ENCODE peak calls at places on chromosomes 13 and 19, in five cellular contexts. X, T, O, Q and R are unnamed samples.

GRCh38 chr19:45162464-45163143 is 1.8 kb upstream of the NKPD1 start:
- DNase-seq in Q (no peak), O (no peak), T (no peak), X (no peak), R (no peak)

GRCh38 chr19:31427857-31428256 is 78.6 kb upstream of the TSHZ3 start:
- DNase-seq in X (no peak), T (no peak), Q (no peak), O (no peak), R (peak; percentile 25)

GRCh38 chr13:48353590-48353989 is 50.0 kb downstream of the RB1 start:
- DNase-seq in X (no peak), T (no peak), O (no peak), Q (no peak), R (no peak)

GRCh38 chr19:16886305-16886880 is 2.4 kb upstream of the F2RL3 start:
- DNase-seq in X (no peak), Q (no peak), O (peak; percentile 78), T (no peak), R (peak; percentile 93)

GRCh38 chr19:53102701-53103140 is 501 bp downstream of the ZNF160 start:
- DNase-seq in O (peak; percentile 58), T (peak; percentile 8), X (peak; percentile 3), Q (no peak), R (peak; percentile 44)

GRCh38 chr19:7705387-7706187 is 3.7 kb upstream of the FCER2 start:
- DNase-seq in Q (no peak), T (peak; percentile 61), X (peak; percentile 64), O (no peak), R (no peak)

GRCh38 chr19:50026550-50026906 is 723 bp downstream of the ZNF473 start:
- DNase-seq in X (no peak), T (no peak), O (no peak), Q (no peak), R (no peak)

GRCh38 chr19:4415352-4415751 is 12.9 kb downstream of the CHAF1A start:
- DNase-seq in T (no peak), X (no peak), O (no peak), Q (no peak), R (peak; percentile 42)

GRCh38 chr13:40578055-40578454 is 88.4 kb downstream of the FOXO1 start:
- DNase-seq in Q (no peak), T (no peak), X (no peak), O (no peak), R (no peak)

GRCh38 chr19:18736415-18737336 is 53.2 kb downstream of the CRTC1 start:
- DNase-seq in X (no peak), O (no peak), Q (no peak), T (no peak), R (no peak)

GRCh38 chr19:6723108-6723618 is 2.7 kb upstream of the C3 start:
- DNase-seq in T (no peak), X (no peak), Q (no peak), O (peak; percentile 16), R (peak; percentile 46)

GRCh38 chr19:39257227-39257626 is 8.6 kb upstream of the IFNL4 start:
- DNase-seq in Q (no peak), T (no peak), O (no peak), X (no peak), R (no peak)

GRCh38 chr13:65585346-65585745 is 1644.8 kb downstream of the PCDH9 start:
- DNase-seq in T (no peak), O (no peak), X (no peak), Q (no peak), R (no peak)

GRCh38 chr19:45781282-45782161 is 768 bp downstream of the DMPK start:
- DNase-seq in T (no peak), X (no peak), Q (peak; percentile 77), O (peak; percentile 54), R (no peak)

GRCh38 chr13:40985596-40986327 is 33.4 kb downstream of the ELF1 start:
- DNase-seq in X (no peak), Q (no peak), T (no peak), O (no peak), R (no peak)

GRCh38 chr19:30046522-30046921 is 104.5 kb downstream of the URI1 start:
- DNase-seq in T (no peak), Q (peak; percentile 33), X (no peak), O (no peak), R (no peak)

GRCh38 chr13:73717632-73718031 is 416.6 kb downstream of the KLF12 start:
- DNase-seq in T (no peak), X (no peak), O (peak; percentile 31), Q (no peak), R (peak; percentile 53)

GRCh38 chr19:19329199-19329598 is 8.6 kb downstream of the MAU2 start:
- DNase-seq in O (no peak), X (no peak), T (no peak), Q (no peak), R (no peak)

GRCh38 chr13:113118328-113119021 is 4.1 kb upstream of the F10 start:
- DNase-seq in O (no peak), T (no peak), Q (no peak), X (no peak), R (no peak)

GRCh38 chr19:5808120-5808816 is 3.4 kb downstream of the NRTN start:
- DNase-seq in O (no peak), Q (no peak), T (no peak), X (no peak), R (no peak)

GRCh38 chr19:1568320-1569019 is at the start of gene MEX3D:
- DNase-seq in X (peak; percentile 67), T (peak; percentile 78), O (peak; percentile 76), Q (peak; percentile 27), R (peak; percentile 64)

GRCh38 chr13:110347535-110348308 is 40.6 kb downstream of the COL4A2 start:
- DNase-seq in Q (no peak), T (no peak), O (peak; percentile 98), X (no peak), R (peak; percentile 78)

GRCh38 chr19:2534374-2535050 is 58.6 kb downstream of the GADD45B start:
- DNase-seq in Q (no peak), X (no peak), O (no peak), T (no peak), R (peak; percentile 78)

GRCh38 chr19:45615795-45616708 is 14.0 kb upstream of the GPR4 start:
- DNase-seq in Q (no peak), T (peak; percentile 74), O (peak; percentile 91), X (peak; percentile 87), R (peak; percentile 77)

GRCh38 chr19:24000656-24001055 is 86.0 kb downstream of the ZNF726 start:
- DNase-seq in O (no peak), Q (no peak), X (no peak), T (no peak), R (no peak)

GRCh38 chr13:68806125-68806524 is 1301.5 kb upstream of the ATXN8OS start:
- DNase-seq in O (no peak), T (no peak), X (no peak), Q (no peak), R (no peak)

GRCh38 chr19:51712461-51713081 is 11.2 kb downstream of the HAS1 start:
- DNase-seq in X (no peak), T (no peak), O (peak; percentile 34), Q (no peak), R (peak; percentile 54)